ENCODE peak calls at places on chromosomes 16 and 17, in ten cellular contexts. J is activated CD4-positive, alpha-beta T cell treated with anti-CD3 and anti-CD28 coated beads, Interleukin-2, amount 50 U/mL, for 24 hours; X is spleen; E is NCI-H2107; I is kidney epithelial cell; M is CD4-positive, alpha-beta T cell; R is AG04449; S is hepatic stellate cell; L is memory B cell; Q is CD8-positive, alpha-beta memory T cell. W is an unnamed sample.

GRCh38 chr17:36495076-36495578 is 8.6 kb downstream of the ZNHIT3 start:
- DNase-seq in J (no peak), X (no peak), E (no peak), I (no peak), M (no peak), R (no peak), S (no peak), L (no peak), Q (no peak), W (no peak)

GRCh38 chr16:2150418-2151187 is 2.2 kb downstream of the RAB26 start:
- DNase-seq in J (no peak), X (peak; percentile 68), E (no peak), I (no peak), M (no peak), R (no peak), S (no peak), L (no peak), Q (no peak), W (no peak)

GRCh38 chr17:18140648-18141047 is 32.1 kb downstream of the MYO15A start:
- DNase-seq in J (no peak), X (no peak), E (no peak), I (no peak), M (no peak), R (no peak), S (no peak), L (no peak), Q (no peak), W (no peak)

GRCh38 chr17:41593306-41594095 is 6.8 kb upstream of the KRT14 start:
- DNase-seq in J (no peak), X (no peak), E (no peak), I (no peak), M (no peak), R (no peak), S (no peak), L (no peak), Q (no peak), W (no peak)

GRCh38 chr16:27862953-27863352 is 200.6 kb downstream of the GSG1L start:
- DNase-seq in J (no peak), X (no peak), E (no peak), I (no peak), M (no peak), R (no peak), S (no peak), L (no peak), Q (no peak), W (no peak)

GRCh38 chr16:30024451-30024850 is 1.5 kb downstream of the C16orf92 start:
- DNase-seq in J (no peak), X (no peak), E (no peak), I (no peak), M (no peak), R (no peak), S (no peak), L (no peak), Q (no peak), W (no peak)

GRCh38 chr16:930076-930475 is 40.7 kb downstream of the LMF1 start:
- DNase-seq in J (no peak), X (peak; percentile 55), E (no peak), I (no peak), M (no peak), R (no peak), S (no peak), L (no peak), Q (no peak), W (no peak)

GRCh38 chr17:2068101-2068518 is 13.2 kb downstream of the HIC1 start:
- DNase-seq in J (no peak), X (no peak), E (no peak), I (no peak), M (no peak), R (peak; percentile 84), S (peak; percentile 80), L (no peak), Q (no peak), W (peak; percentile 97)

GRCh38 chr16:24900230-24900629 is 54.5 kb downstream of the SLC5A11 start:
- DNase-seq in J (no peak), X (no peak), E (no peak), I (no peak), M (no peak), R (no peak), S (no peak), L (no peak), Q (no peak), W (no peak)

GRCh38 chr16:68992521-68992920 is 112.9 kb upstream of the HAS3 start:
- DNase-seq in J (no peak), X (no peak), E (no peak), I (peak; percentile 67), M (no peak), R (no peak), S (peak; percentile 35), L (no peak), Q (no peak), W (no peak)

GRCh38 chr17:42087042-42087701 is 11.1 kb downstream of the ZNF385C start:
- DNase-seq in J (no peak), X (no peak), E (no peak), I (no peak), M (no peak), R (no peak), S (no peak), L (no peak), Q (no peak), W (no peak)

GRCh38 chr16:13083687-13084086 is 182.3 kb downstream of the SHISA9 start:
- DNase-seq in J (no peak), X (no peak), E (no peak), I (no peak), M (no peak), R (no peak), S (no peak), L (no peak), Q (no peak), W (no peak)

GRCh38 chr17:4175921-4176802 is 33.2 kb downstream of the CYB5D2 start:
- DNase-seq in J (peak; percentile 8), X (peak; percentile 73), E (no peak), I (no peak), M (peak; percentile 32), R (no peak), S (no peak), L (no peak), Q (peak; percentile 71), W (no peak)

W was measured in SJSA1.